ENCODE peak calls at places on chromosomes 16 and 17, in four cellular contexts. P, F, L and J are unnamed samples.

GRCh38 chr17:37745801-37746426 is 1.1 kb upstream of the HNF1B start:
- DNase-seq in F (no peak), P (no peak), L (no peak), J (no peak)

GRCh38 chr16:81201267-81201666 is 37.2 kb upstream of the BCO1 start:
- DNase-seq in L (no peak), F (no peak), P (no peak), J (no peak)

GRCh38 chr17:82882715-82883446 is 43.1 kb upstream of the ZNF750 start:
- DNase-seq in L (peak), P (no peak), F (no peak), J (no peak)

GRCh38 chr16:89009343-89010209 is 32.6 kb upstream of the CBFA2T3 start:
- DNase-seq in P (peak), L (peak), F (peak), J (no peak)

GRCh38 chr17:50262001-50262794 is 12.1 kb upstream of the TMEM92 start:
- DNase-seq in P (no peak), F (no peak), L (no peak), J (no peak)

GRCh38 chr17:46950997-46951621 is 27.9 kb downstream of the RPRML start:
- DNase-seq in P (no peak), L (no peak), F (no peak), J (no peak)

GRCh38 chr16:13912891-13913290 is 7.1 kb upstream of the ERCC4 start:
- DNase-seq in F (no peak), L (no peak), P (no peak), J (no peak)

GRCh38 chr17:29807520-29808361 is 122.3 kb downstream of the SSH2 start:
- DNase-seq in F (peak), L (peak), P (peak), J (peak)

GRCh38 chr16:8639694-8640093 is 18.2 kb downstream of the METTL22 start:
- DNase-seq in L (no peak), F (no peak), P (no peak), J (no peak)

GRCh38 chr17:66468241-66469087 is 166.1 kb downstream of the PRKCA start:
- DNase-seq in P (no peak), F (peak), L (peak), J (peak)

GRCh38 chr16:79307214-79307613 is 293.3 kb downstream of the MAF start:
- DNase-seq in L (no peak), P (no peak), F (no peak), J (no peak)

GRCh38 chr16:11089504-11090124 is 145.2 kb downstream of the CLEC16A start:
- DNase-seq in P (no peak), L (no peak), F (peak), J (peak)

GRCh38 chr17:81831957-81832607 is 1.0 kb downstream of the MCRIP1 start:
- DNase-seq in F (peak), L (peak), P (no peak), J (peak)

GRCh38 chr16:53486230-53486629 is 16.8 kb downstream of the AKTIP start:
- DNase-seq in P (no peak), F (no peak), L (no peak), J (no peak)

GRCh38 chr17:57726838-57727237 is 18.3 kb downstream of the CCDC182 start:
- DNase-seq in L (no peak), F (no peak), P (no peak), J (no peak)

GRCh38 chr16:30941600-30942420 is 7.1 kb upstream of the ORAI3 start:
- DNase-seq in L (peak), P (peak), F (peak), J (peak)

GRCh38 chr17:3006801-3007200 is 56.6 kb downstream of the OR1D5 start:
- DNase-seq in L (no peak), F (no peak), P (no peak), J (no peak)

GRCh38 chr16:69405757-69406156 is 18.7 kb upstream of the CYB5B start:
- DNase-seq in L (no peak), F (no peak), P (no peak), J (no peak)

GRCh38 chr17:60901806-60902205 is 224.2 kb downstream of the BCAS3 start:
- DNase-seq in L (no peak), F (peak), P (no peak), J (peak)

GRCh38 chr16:83925957-83926725 is 26.9 kb upstream of the OSGIN1 start:
- DNase-seq in F (no peak), P (no peak), L (no peak), J (no peak)

GRCh38 chr16:47721016-47721673 is 260.0 kb downstream of the PHKB start:
- DNase-seq in F (no peak), L (no peak), P (no peak), J (no peak)

GRCh38 chr16:74651841-74652240 is 14.8 kb downstream of the RFWD3 start:
- DNase-seq in F (no peak), P (no peak), L (no peak), J (no peak)

GRCh38 chr16:10521681-10522274 is 58.6 kb downstream of the EMP2 start:
- DNase-seq in F (peak), P (peak), L (peak), J (peak)

GRCh38 chr16:50160495-50161164 is 7.5 kb downstream of the TENT4B start:
- DNase-seq in P (no peak), L (no peak), F (no peak), J (peak)

GRCh38 chr17:56595831-56596740 is 2.6 kb downstream of the NOG start:
- DNase-seq in L (no peak), P (peak), F (no peak), J (no peak)

GRCh38 chr17:81037026-81037782 is 2.3 kb downstream of the BAIAP2 start:
- DNase-seq in P (no peak), L (no peak), F (no peak), J (no peak)

GRCh38 chr17:80980397-80981061 is 11.1 kb upstream of the CHMP6 start:
- DNase-seq in L (no peak), F (no peak), P (no peak), J (peak)

GRCh38 chr16:67415872-67416793 is at the start of gene ZDHHC1:
- DNase-seq in P (peak), F (peak), L (no peak), J (peak)

GRCh38 chr16:57694556-57695377 is at the start of gene DRC7:
- DNase-seq in P (peak), L (peak), F (peak), J (no peak)

GRCh38 chr16:8572919-8573724 is 17.2 kb downstream of the TMEM114 start:
- DNase-seq in L (peak), F (peak), P (peak), J (peak)

GRCh38 chr16:52786105-52786504 is 239.2 kb upstream of the TOX3 start:
- DNase-seq in P (no peak), L (no peak), F (no peak), J (no peak)

GRCh38 chr17:78364436-78365281 is 4.8 kb upstream of the SOCS3 start:
- DNase-seq in L (no peak), P (no peak), F (peak), J (no peak)

DNA sequence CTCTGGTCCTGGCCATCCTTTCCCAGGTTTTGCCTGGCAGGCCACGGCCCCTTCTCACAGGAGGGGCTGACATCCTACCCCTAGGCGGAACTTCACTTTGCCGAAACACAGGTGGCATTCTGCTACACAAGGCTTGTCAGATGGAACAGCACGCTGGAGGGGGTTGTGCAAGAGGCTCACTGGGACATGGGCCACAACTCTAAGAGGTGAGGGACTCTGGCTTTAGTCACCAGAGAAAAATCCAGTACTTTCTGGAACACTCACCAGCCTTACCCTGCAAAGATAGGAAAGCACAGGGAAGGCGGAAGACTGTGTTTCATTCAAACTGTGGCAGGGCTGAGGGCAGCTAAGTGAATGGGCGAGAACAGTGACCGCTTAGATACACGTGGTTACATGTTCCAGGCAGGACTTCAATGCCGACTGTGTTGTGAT is 18.3 kb downstream of the CDC42EP4 start:
- DNase-seq in F (peak), L (no peak), P (no peak), J (peak)
- H3K4me3 ChIP-seq in F (no peak), L (no peak), P (no peak), J (no peak)

DNA sequence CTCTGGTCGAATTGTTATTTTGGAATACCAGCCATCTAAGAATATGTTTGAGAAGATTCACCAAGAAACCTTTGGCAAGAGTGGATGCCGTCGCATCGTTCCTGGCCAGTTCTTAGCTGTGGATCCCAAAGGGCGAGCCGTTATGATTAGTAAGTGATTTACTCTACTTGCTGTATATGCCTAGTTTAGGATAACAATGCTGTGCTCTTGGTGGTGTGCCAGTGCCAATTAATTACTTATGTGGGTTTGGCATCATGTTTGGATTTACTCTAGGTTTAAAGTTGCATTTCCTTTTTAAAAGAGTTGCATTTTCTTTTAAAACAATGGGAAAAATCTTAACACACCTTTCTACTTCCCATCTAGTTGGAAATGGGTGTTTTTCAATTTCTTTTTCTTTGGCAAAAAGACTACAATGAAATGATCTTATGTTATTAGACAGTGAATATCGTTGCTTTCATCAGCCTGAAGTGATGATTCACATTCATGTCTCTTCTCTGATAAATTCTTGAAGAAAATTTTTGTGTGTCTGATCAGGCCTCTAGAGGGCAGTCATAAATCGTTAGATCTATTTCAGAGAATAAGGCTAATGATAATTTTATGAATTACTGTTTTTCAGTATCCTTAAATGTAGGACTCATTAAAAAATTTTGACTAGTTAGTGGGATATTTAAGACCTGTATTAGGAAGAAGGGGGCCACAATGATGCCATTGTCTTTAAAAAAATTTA is 5.6 kb downstream of the SF3B3 start:
- DNase-seq in F (peak), P (no peak), L (no peak), J (peak)
- TF ChIP-seq CTCF in F (peak), P (peak), L (peak), J (peak)

GRCh38 chr17:45246861-45247428 is 14.9 kb downstream of the SPATA32 start:
- DNase-seq in F (no peak), P (peak), L (no peak), J (no peak)

GRCh38 chr17:45247429-45248131 is 14.3 kb downstream of the SPATA32 start:
- DNase-seq in F (peak), P (peak), L (peak), J (peak)

GRCh38 chr17:45244725-45245656 is 16.9 kb downstream of the SPATA32 start:
- DNase-seq in L (no peak), F (no peak), P (no peak), J (no peak)

GRCh38 chr17:45248132-45248936 is 13.6 kb downstream of the SPATA32 start:
- DNase-seq in F (no peak), P (no peak), L (peak), J (no peak)

GRCh38 chr17:45246338-45246737 is 15.6 kb downstream of the SPATA32 start:
- DNase-seq in L (no peak), P (no peak), F (no peak), J (no peak)
- H3K4me3 ChIP-seq in L (no peak), P (no peak), F (peak), J (no peak)

GRCh38 chr17:27038676-27039075 is 255.2 kb upstream of the WSB1 start:
- DNase-seq in L (peak), F (no peak), P (no peak), J (no peak)
- TF ChIP-seq CTCF in L (peak), F (no peak), P (no peak), J (no peak)

GRCh38 chr17:12024332-12024731 is 3.7 kb downstream of the MAP2K4 start:
- DNase-seq in P (no peak), L (no peak), F (no peak), J (peak)

GRCh38 chr17:12021604-12022003 is 927 bp downstream of the MAP2K4 start:
- DNase-seq in L (no peak), F (no peak), P (peak), J (no peak)

GRCh38 chr17:12027658-12028057 is 7.0 kb downstream of the MAP2K4 start:
- DNase-seq in F (no peak), P (no peak), L (no peak), J (no peak)

GRCh38 chr17:12020595-12021590 is at the start of gene MAP2K4:
- DNase-seq in P (peak), F (peak), L (peak), J (peak)

GRCh38 chr17:12022310-12022709 is 1.6 kb downstream of the MAP2K4 start:
- DNase-seq in F (no peak), P (no peak), L (no peak), J (no peak)
- H3K4me3 ChIP-seq in F (peak), P (peak), L (no peak), J (peak)

GRCh38 chr16:2914233-2914632 is 2.5 kb downstream of the FLYWCH1 start:
- DNase-seq in F (no peak), L (no peak), P (no peak), J (no peak)
- TF ChIP-seq CTCF in F (no peak), L (no peak), P (no peak), J (no peak)

GRCh38 chr16:85169333-85170065 is 57.2 kb upstream of the CIBAR2 start:
- DNase-seq in F (no peak), L (no peak), P (peak), J (peak)

GRCh38 chr16:85171004-85171808 is 58.9 kb upstream of the CIBAR2 start:
- DNase-seq in P (no peak), F (no peak), L (no peak), J (no peak)

GRCh38 chr16:85171809-85172464 is 59.7 kb upstream of the CIBAR2 start:
- DNase-seq in F (no peak), P (no peak), L (no peak), J (peak)

GRCh38 chr16:85168732-85169256 is 56.5 kb upstream of the CIBAR2 start:
- DNase-seq in L (no peak), F (peak), P (peak), J (peak)

GRCh38 chr16:85170066-85171003 is 58.1 kb upstream of the CIBAR2 start:
- DNase-seq in L (no peak), F (no peak), P (no peak), J (no peak)
- H3K4me3 ChIP-seq in L (no peak), F (peak), P (peak), J (peak)

DNA sequence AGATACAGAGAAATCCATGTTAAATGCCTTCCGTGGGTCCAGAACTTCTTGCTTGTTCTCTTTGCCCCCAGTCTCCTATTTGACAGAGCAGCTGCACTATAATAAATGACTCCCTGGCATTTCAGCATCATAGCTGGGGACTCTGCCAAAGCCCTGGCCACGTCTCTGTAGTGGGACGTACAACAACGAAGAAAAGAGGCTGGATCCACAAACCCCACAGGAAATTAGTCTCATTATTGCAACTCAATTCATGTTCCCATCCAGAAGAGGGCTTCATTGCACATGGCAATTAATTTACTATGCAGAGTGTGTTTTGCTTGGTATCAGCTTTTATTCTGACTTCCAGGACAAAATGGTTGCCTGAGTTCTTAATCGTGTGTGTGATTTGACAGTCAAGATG is 121.3 kb downstream of the CDH13 start:
- DNase-seq in F (peak), L (no peak), P (no peak), J (peak)
- TF ChIP-seq CTCF in F (peak), L (no peak), P (peak), J (peak)

GRCh38 chr17:17105976-17106375 is 63.7 kb downstream of the MPRIP start:
- DNase-seq in L (no peak), P (no peak), F (no peak), J (no peak)

GRCh38 chr17:17103160-17103559 is 60.9 kb downstream of the MPRIP start:
- DNase-seq in F (no peak), P (peak), L (no peak), J (no peak)

GRCh38 chr17:17104036-17104435 is 61.8 kb downstream of the MPRIP start:
- DNase-seq in P (no peak), F (no peak), L (no peak), J (no peak)

GRCh38 chr17:17106716-17107115 is 64.5 kb downstream of the MPRIP start:
- DNase-seq in L (no peak), F (peak), P (no peak), J (peak)

DNA sequence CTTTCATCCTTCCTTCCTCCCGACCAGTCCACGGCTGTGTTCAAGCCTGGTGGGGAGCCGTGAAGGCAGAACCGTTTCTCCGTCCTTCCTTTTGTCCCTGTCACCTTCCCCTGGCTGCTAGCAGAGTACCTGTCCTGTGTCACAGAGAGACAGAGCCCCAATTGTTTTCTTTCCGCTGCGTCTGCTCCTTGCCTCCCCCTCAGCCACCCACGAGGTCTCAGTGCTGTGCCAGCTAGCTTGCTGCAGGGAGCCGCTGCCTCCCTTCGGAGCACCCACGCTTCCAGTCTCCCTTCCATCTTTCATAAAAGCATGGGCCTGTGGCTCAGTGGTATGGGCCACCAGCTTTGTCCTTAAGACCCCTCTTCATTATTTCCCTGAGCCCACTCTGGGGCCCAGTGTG is 62.2 kb downstream of the MPRIP start:
- DNase-seq in F (no peak), P (no peak), L (no peak), J (no peak)
- H3K4me3 ChIP-seq in F (no peak), P (no peak), L (no peak), J (no peak)